ENCODE peak calls at places on chromosome 13, in four cellular contexts. J is GM12878, R is HepG2, A is K562. L is an unnamed sample.

GRCh38 chr13:62085832-62086231 is 670.2 kb upstream of the PCDH20 start:
- DNase-seq in J (no peak), R (no peak), A (no peak), L (no peak)

GRCh38 chr13:39370048-39370447 is 232.9 kb downstream of the LHFPL6 start:
- DNase-seq in J (no peak), R (no peak), A (no peak), L (no peak)

GRCh38 chr13:34357435-34358232 is 539.7 kb downstream of the RFC3 start:
- DNase-seq in J (no peak), R (no peak), A (no peak), L (no peak)

GRCh38 chr13:112444001-112444311 is 67.8 kb downstream of the SPACA7 start:
- DNase-seq in J (no peak), R (peak; percentile 44), A (peak; percentile 69), L (peak; percentile 66)

GRCh38 chr13:99313473-99313872 is 6.3 kb upstream of the GPR183 start:
- DNase-seq in J (no peak), R (no peak), A (no peak), L (no peak)

GRCh38 chr13:40288259-40288658 is 378.2 kb downstream of the FOXO1 start:
- DNase-seq in J (no peak), R (no peak), A (no peak), L (no peak)

GRCh38 chr13:28412981-28413380 is 81.9 kb downstream of the FLT1 start:
- DNase-seq in J (no peak), R (no peak), A (no peak), L (no peak)

GRCh38 chr13:103140001-103140671 is 73.9 kb upstream of the SLC10A2 start:
- DNase-seq in J (peak; percentile 52), R (peak; percentile 12), A (peak; percentile 9), L (peak; percentile 25)

GRCh38 chr13:59531571-59532091 is 632.1 kb downstream of the DIAPH3 start:
- DNase-seq in J (no peak), R (peak; percentile 3), A (peak; percentile 8), L (peak; percentile 28)

GRCh38 chr13:104098421-104098820 is 1032.2 kb upstream of the SLC10A2 start:
- DNase-seq in J (no peak), R (no peak), A (no peak), L (no peak)

GRCh38 chr13:78714717-78715116 is 55.8 kb upstream of the OBI1 start:
- DNase-seq in J (no peak), R (no peak), A (no peak), L (no peak)

GRCh38 chr13:101618440-101619187 is 166.1 kb downstream of the ITGBL1 start:
- DNase-seq in J (no peak), R (no peak), A (no peak), L (no peak)

GRCh38 chr13:93361703-93362102 is 135.1 kb downstream of the GPC6 start:
- DNase-seq in J (no peak), R (peak; percentile 73), A (peak; percentile 26), L (no peak)

GRCh38 chr13:69324109-69324886 is 783.3 kb upstream of the ATXN8OS start:
- DNase-seq in J (no peak), R (peak; percentile 3), A (no peak), L (peak; percentile 31)

GRCh38 chr13:111359237-111359915 is 38.9 kb downstream of the TEX29 start:
- DNase-seq in J (no peak), R (no peak), A (no peak), L (no peak)

GRCh38 chr13:48235100-48235813 is 2.3 kb downstream of the ITM2B start:
- DNase-seq in J (peak; percentile 45), R (no peak), A (no peak), L (peak; percentile 30)

GRCh38 chr13:83197316-83197715 is 685.0 kb downstream of the SLITRK1 start:
- DNase-seq in J (no peak), R (no peak), A (no peak), L (no peak)

GRCh38 chr13:75771818-75772217 is 135.7 kb downstream of the LMO7 start:
- DNase-seq in J (no peak), R (no peak), A (no peak), L (no peak)

GRCh38 chr13:39263033-39263432 is 224.8 kb downstream of the NHLRC3 start:
- DNase-seq in J (peak; percentile 9), R (peak; percentile 23), A (peak; percentile 23), L (peak; percentile 66)

GRCh38 chr13:48975101-48975925 is at the start of gene FNDC3A:
- DNase-seq in J (no peak), R (peak; percentile 47), A (peak; percentile 70), L (peak; percentile 71)

GRCh38 chr13:103273825-103274224 is 207.6 kb upstream of the SLC10A2 start:
- DNase-seq in J (no peak), R (no peak), A (no peak), L (no peak)

GRCh38 chr13:49454388-49455015 is 10.4 kb downstream of the SETDB2 start:
- DNase-seq in J (no peak), R (no peak), A (no peak), L (no peak)

GRCh38 chr13:100339411-100339935 is 249.1 kb downstream of the GGACT start:
- DNase-seq in J (no peak), R (no peak), A (no peak), L (no peak)

DNA sequence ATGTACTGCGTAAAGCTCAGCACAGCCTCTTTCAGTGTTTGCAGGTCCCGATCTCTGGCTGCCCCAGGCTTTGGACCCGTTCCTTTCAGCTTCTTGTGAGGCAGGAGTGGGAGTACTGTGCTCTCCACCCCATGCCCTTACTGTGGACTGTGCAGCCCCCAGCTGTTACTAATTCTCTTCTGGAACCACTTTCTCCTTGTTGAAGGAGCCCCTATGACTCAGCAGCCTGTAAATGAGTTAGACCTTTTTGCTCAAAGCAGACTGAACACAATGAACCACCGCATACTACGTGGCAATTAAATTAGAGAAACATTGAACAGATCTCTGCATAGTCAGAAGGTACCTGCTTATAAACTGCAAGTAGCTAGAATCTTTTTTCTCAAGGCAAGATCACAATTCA is 39.0 kb downstream of the SERTM1 start:
- DNase-seq in J (no peak), R (no peak), A (no peak), L (no peak)
- TF ChIP-seq BHLHE40 in J (no peak), R (no peak), A (no peak), L (no peak)

GRCh38 chr13:72842991-72843390 is 61.1 kb downstream of the PIBF1 start:
- DNase-seq in J (no peak), R (no peak), A (no peak), L (no peak)

GRCh38 chr13:72839831-72840426 is 58.0 kb downstream of the PIBF1 start:
- DNase-seq in J (peak; percentile 3), R (peak; percentile 56), A (peak; percentile 15), L (peak; percentile 86)
- TF ChIP-seq TARDBP in J (no peak), R (no peak), A (no peak), L (no peak)

DNA sequence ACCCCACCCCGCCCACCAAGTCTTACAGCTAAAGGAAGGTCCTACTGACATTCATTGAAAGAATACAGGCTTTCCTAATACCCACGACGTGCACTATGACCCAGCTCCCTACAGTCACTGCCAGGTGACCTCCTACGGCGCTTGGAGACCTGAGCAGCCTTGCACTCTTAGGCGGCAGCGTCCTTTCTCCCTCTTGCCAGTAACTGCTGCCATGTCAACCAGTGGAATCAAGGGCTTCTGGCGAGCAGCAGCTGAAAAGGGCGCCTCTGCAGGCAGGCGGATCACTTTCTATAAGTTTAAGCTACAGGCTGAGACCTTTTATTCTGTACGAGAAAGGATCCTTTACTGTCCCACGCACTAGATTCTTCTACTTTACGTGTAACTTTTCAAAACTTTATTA is 2.0 kb downstream of the KCTD12 start:
- DNase-seq in J (no peak), R (no peak), A (no peak), L (peak; percentile 82)
- TF ChIP-seq FOXK2 in J (no peak), R (no peak), A (no peak), L (no peak)

GRCh38 chr13:98094678-98095266 is 48.1 kb upstream of the FARP1 start:
- DNase-seq in J (no peak), R (no peak), A (no peak), L (no peak)
- TF ChIP-seq BHLHE40 in J (no peak), R (no peak), A (no peak), L (no peak)

DNA sequence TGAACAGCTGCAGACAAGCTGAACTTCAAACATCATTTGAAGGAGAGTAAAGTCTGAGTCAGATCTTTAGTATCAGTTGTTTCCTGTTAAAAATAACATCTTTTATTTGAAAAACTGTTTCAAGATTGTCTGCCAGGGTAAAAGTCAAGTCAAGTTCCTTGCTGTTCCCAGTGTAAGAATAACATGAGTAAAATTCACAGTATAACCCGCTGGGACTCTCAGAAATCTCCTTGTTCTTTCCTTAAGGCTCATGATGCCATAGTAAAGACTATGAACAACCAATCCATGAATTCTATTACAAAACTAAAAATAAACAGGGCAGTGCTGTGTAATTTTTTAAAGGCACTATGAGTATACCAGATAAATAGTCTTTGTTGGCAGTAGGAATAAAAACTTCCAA is 112.9 kb downstream of the IRS2 start:
- DNase-seq in J (no peak), R (no peak), A (no peak), L (no peak)
- TF ChIP-seq TARDBP in J (no peak), R (no peak), A (no peak), L (no peak)

GRCh38 chr13:109768176-109768575 is 18.2 kb downstream of the IRS2 start:
- DNase-seq in J (no peak), R (no peak), A (no peak), L (no peak)

GRCh38 chr13:109768616-109769015 is 17.8 kb downstream of the IRS2 start:
- DNase-seq in J (no peak), R (no peak), A (no peak), L (no peak)

GRCh38 chr13:109769921-109770320 is 16.5 kb downstream of the IRS2 start:
- DNase-seq in J (no peak), R (no peak), A (no peak), L (no peak)

GRCh38 chr13:109770436-109770835 is 15.9 kb downstream of the IRS2 start:
- DNase-seq in J (no peak), R (no peak), A (no peak), L (no peak)

DNA sequence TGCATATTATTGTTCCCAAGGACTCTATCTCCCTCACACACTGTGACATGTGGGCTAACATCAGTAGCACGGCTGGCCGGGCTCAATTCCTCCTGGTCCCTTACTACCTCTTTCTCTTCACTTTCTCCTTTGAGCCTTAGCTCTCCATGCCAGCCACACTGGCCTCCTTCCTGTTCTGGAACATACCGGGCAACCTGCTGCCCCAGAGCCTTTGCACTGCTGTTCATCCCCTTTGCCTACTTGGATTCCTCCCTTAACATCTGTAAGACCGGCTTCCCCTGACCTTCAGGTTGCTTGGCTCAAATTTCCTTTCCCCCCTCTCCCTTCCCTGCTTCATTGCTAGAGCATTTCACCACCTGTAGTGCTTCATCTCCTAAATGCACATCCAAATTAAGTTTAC is 17.1 kb downstream of the IRS2 start:
- DNase-seq in J (no peak), R (no peak), A (no peak), L (no peak)
- TF ChIP-seq FOXK2 in J (no peak), R (no peak), A (no peak), L (no peak)

DNA sequence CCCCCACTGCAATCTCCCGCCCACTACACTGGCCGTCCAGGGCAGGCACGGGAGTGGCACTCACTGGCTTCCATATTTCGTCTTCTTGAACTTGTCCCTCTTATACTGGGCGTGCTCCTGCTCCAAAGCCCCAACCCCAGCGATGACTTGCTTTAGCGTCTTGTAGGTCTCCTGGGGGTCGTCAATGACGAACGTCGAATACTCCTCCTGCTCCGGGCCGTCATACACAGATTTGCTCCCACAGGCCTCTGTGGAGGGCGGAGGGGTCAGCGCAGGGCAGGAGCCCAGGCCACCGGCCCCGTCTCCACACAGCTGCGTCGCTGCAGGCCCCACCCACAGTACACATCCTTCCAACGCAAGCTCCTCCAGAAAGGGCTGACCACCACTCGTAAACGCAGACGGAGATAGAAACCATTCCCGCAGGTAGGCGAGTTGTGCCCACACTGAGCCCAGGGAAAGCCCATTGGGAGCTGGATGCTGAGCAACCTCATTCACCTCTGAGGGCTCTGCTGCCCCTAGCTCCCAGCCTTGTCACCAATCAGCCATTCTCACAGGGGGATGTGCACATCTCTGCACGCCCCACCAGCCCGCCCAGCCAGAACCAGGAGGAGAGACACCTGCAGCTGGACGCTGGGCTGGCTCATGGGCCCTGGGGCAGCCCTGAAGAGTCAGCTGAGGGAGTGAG is 7.9 kb upstream of the C13orf46 start:
- DNase-seq in J (no peak), R (no peak), A (no peak), L (no peak)
- TF ChIP-seq BHLHE40 in J (no peak), R (no peak), A (no peak), L (no peak)

L was measured in HEK293T.